ENCODE peak calls at places on chromosomes 7 and 10, in seven cellular contexts. H, O, Q, I, P, V and U are unnamed samples.
A peak's percentile ranks its signal among the peaks of the same experiment; 100 is the strongest.

GRCh38 chr10:56605043-56605442 is 244.0 kb upstream of the ZWINT start:
- DNase-seq in H (no peak), O (peak; percentile 60), Q (peak; percentile 31), I (peak; percentile 36), P (peak; percentile 19), V (no peak), U (no peak)

GRCh38 chr7:151762501-151763245 is 114.2 kb downstream of the PRKAG2 start:
- DNase-seq in H (no peak), O (no peak), Q (no peak), I (no peak), P (no peak), V (no peak), U (no peak)

GRCh38 chr7:144027070-144027469 is 21.7 kb upstream of the OR2A5 start:
- DNase-seq in H (peak; percentile 73), O (peak; percentile 22), Q (peak; percentile 42), I (no peak), P (no peak), V (peak; percentile 10), U (no peak)

GRCh38 chr10:1036341-1036791 is 10.7 kb upstream of the IDI2 start:
- DNase-seq in H (peak; percentile 73), O (no peak), Q (peak; percentile 92), I (no peak), P (no peak), V (no peak), U (no peak)

GRCh38 chr7:120475994-120476393 is 203.0 kb downstream of the KCND2 start:
- DNase-seq in H (no peak), O (no peak), Q (no peak), I (no peak), P (no peak), V (no peak), U (no peak)

GRCh38 chr7:49400891-49401550 is 372.4 kb upstream of the VWC2 start:
- DNase-seq in H (no peak), O (no peak), Q (peak; percentile 76), I (no peak), P (no peak), V (no peak), U (no peak)

GRCh38 chr7:151503902-151504714 is 15.6 kb downstream of the RHEB start:
- DNase-seq in H (peak; percentile 93), O (no peak), Q (peak; percentile 53), I (no peak), P (no peak), V (peak; percentile 90), U (no peak)

GRCh38 chr7:121428857-121429489 is 32.9 kb upstream of the FAM3C start:
- DNase-seq in H (peak; percentile 75), O (no peak), Q (peak; percentile 90), I (no peak), P (no peak), V (no peak), U (no peak)

GRCh38 chr10:50567384-50567783 is 56.4 kb downstream of the SGMS1 start:
- DNase-seq in H (no peak), O (no peak), Q (no peak), I (no peak), P (no peak), V (no peak), U (no peak)

GRCh38 chr7:123966936-123967335 is 41.9 kb downstream of the SPAM1 start:
- DNase-seq in H (no peak), O (peak; percentile 50), Q (no peak), I (no peak), P (no peak), V (no peak), U (no peak)

GRCh38 chr7:49255061-49255460 is 330.7 kb downstream of the CDC14C start:
- DNase-seq in H (no peak), O (no peak), Q (peak; percentile 84), I (no peak), P (no peak), V (no peak), U (no peak)

GRCh38 chr7:107147464-107148214 is 21.2 kb upstream of the HBP1 start:
- DNase-seq in H (peak; percentile 69), O (peak; percentile 60), Q (peak; percentile 43), I (no peak), P (peak; percentile 7), V (peak; percentile 23), U (peak; percentile 8)

GRCh38 chr7:122532406-122533269 is 166.3 kb downstream of the RNF133 start:
- DNase-seq in H (peak; percentile 53), O (peak; percentile 65), Q (peak; percentile 16), I (no peak), P (no peak), V (no peak), U (no peak)

GRCh38 chr10:125212150-125212809 is 51.9 kb upstream of the CTBP2 start:
- DNase-seq in H (no peak), O (no peak), Q (no peak), I (no peak), P (no peak), V (no peak), U (no peak)

GRCh38 chr7:42522227-42522991 is 285.4 kb upstream of the GLI3 start:
- DNase-seq in H (peak; percentile 48), O (peak; percentile 74), Q (no peak), I (no peak), P (no peak), V (peak; percentile 18), U (no peak)

GRCh38 chr10:88336316-88336715 is 246.8 kb downstream of the RNLS start:
- DNase-seq in H (no peak), O (no peak), Q (no peak), I (no peak), P (no peak), V (no peak), U (no peak)

GRCh38 chr10:95242581-95243317 is 48.1 kb downstream of the PDLIM1 start:
- DNase-seq in H (peak; percentile 74), O (peak; percentile 86), Q (peak; percentile 62), I (no peak), P (peak; percentile 19), V (peak; percentile 52), U (no peak)

GRCh38 chr10:13891542-13892431 is 305.0 kb downstream of the PRPF18 start:
- DNase-seq in H (no peak), O (peak; percentile 63), Q (peak; percentile 27), I (no peak), P (no peak), V (no peak), U (no peak)

GRCh38 chr10:14782691-14783363 is 8.1 kb upstream of the FAM107B start:
- DNase-seq in H (peak; percentile 45), O (no peak), Q (peak; percentile 94), I (no peak), P (no peak), V (no peak), U (no peak)

GRCh38 chr7:92835140-92835850 is 1.1 kb downstream of the CDK6 start:
- DNase-seq in H (peak; percentile 84), O (peak; percentile 93), Q (peak; percentile 85), I (peak; percentile 86), P (no peak), V (no peak), U (peak; percentile 26)